ENCODE peak calls at places on chromosomes 5 and 9, in eight cellular contexts. G is non-pigmented ciliary epithelial cell; I is RWPE1; T is AG08395; A is Calu3; L is activated T-helper 1 cell treated with anti-CD3 and anti-CD28 coated beads, Interleukin-2, amount 50 U/mL, for 16 hours; X is psoas muscle; C is AG04449. E is an unnamed sample.
A peak's percentile ranks its signal among the peaks of the same experiment; 100 is the strongest.

GRCh38 chr9:117718085-117718484 is 13.9 kb downstream of the TLR4 start:
- DNase-seq in G (no peak), I (no peak), T (peak; percentile 31), A (no peak), L (no peak), X (no peak), C (no peak), E (no peak)

GRCh38 chr5:54643679-54644078 is 126.1 kb downstream of the SNX18 start:
- DNase-seq in G (no peak), I (peak; percentile 85), T (peak; percentile 71), A (no peak), L (no peak), X (no peak), C (peak; percentile 56), E (no peak)

GRCh38 chr9:72399391-72399790 is 34.4 kb upstream of the ZFAND5 start:
- DNase-seq in G (no peak), I (no peak), T (no peak), A (no peak), L (no peak), X (no peak), C (no peak), E (no peak)

GRCh38 chr9:98575379-98576346 is 133.1 kb downstream of the GABBR2 start:
- DNase-seq in G (peak; percentile 69), I (peak; percentile 54), T (peak; percentile 48), A (peak; percentile 12), L (no peak), X (no peak), C (no peak), E (no peak)

GRCh38 chr5:1366514-1366913 is 21.6 kb upstream of the CLPTM1L start:
- DNase-seq in G (no peak), I (no peak), T (no peak), A (no peak), L (no peak), X (no peak), C (no peak), E (no peak)

GRCh38 chr5:170614071-170614490 is 110.3 kb downstream of the KCNIP1 start:
- DNase-seq in G (no peak), I (no peak), T (no peak), A (no peak), L (no peak), X (no peak), C (no peak), E (no peak)

GRCh38 chr9:2439957-2440356 is 181.6 kb upstream of the VLDLR start:
- DNase-seq in G (no peak), I (no peak), T (no peak), A (no peak), L (no peak), X (no peak), C (no peak), E (no peak)

GRCh38 chr5:52604151-52604550 is 183.6 kb upstream of the ITGA1 start:
- DNase-seq in G (no peak), I (no peak), T (no peak), A (no peak), L (no peak), X (no peak), C (no peak), E (no peak)

GRCh38 chr5:173397531-173397930 is 69.3 kb upstream of the STC2 start:
- DNase-seq in G (no peak), I (no peak), T (peak; percentile 39), A (no peak), L (no peak), X (no peak), C (no peak), E (no peak)

GRCh38 chr5:149011084-149011483 is 51.8 kb downstream of the SH3TC2 start:
- DNase-seq in G (no peak), I (peak; percentile 93), T (no peak), A (peak; percentile 74), L (no peak), X (no peak), C (no peak), E (peak; percentile 8)

GRCh38 chr5:138240690-138241385 is 27.7 kb upstream of the CDC23 start:
- DNase-seq in G (no peak), I (no peak), T (no peak), A (no peak), L (no peak), X (no peak), C (no peak), E (no peak)